ENCODE peak calls at places on chromosomes 5 and 9, in seven cellular contexts. One of them, this sample, is unnamed.
A peak's percentile ranks its signal among the peaks of the same experiment; 100 is the strongest.

GRCh38 chr5:74595143-74595915 is 45.2 kb downstream of the ENC1 start:
- DNase-seq in small intestine: peak; percentile 76
- DNase-seq in body of pancreas: peak; percentile 50
- DNase-seq in CD8-positive, alpha-beta T cell: no peak
- DNase-seq in right atrium auricular region: no peak
- DNase-seq in GM23248: peak; percentile 6
- DNase-seq in PC-3: no peak
- DNase-seq in this sample: peak; percentile 19

GRCh38 chr9:73152445-73152844 is 780 bp downstream of the ANXA1 start:
- DNase-seq in right atrium auricular region: no peak
- DNase-seq in GM23248: peak; percentile 87
- DNase-seq in body of pancreas: no peak
- DNase-seq in CD8-positive, alpha-beta T cell: no peak
- DNase-seq in PC-3: peak; percentile 71
- DNase-seq in small intestine: no peak
- DNase-seq in this sample: peak; percentile 75

GRCh38 chr5:37776826-37777225 is 63.0 kb downstream of the GDNF start:
- DNase-seq in GM23248: peak; percentile 93
- DNase-seq in CD8-positive, alpha-beta T cell: no peak
- DNase-seq in right atrium auricular region: no peak
- DNase-seq in PC-3: no peak
- DNase-seq in body of pancreas: no peak
- DNase-seq in small intestine: no peak
- DNase-seq in this sample: peak; percentile 83

GRCh38 chr5:178228609-178229008 is 4.0 kb downstream of the PHYKPL start:
- DNase-seq in PC-3: no peak
- DNase-seq in CD8-positive, alpha-beta T cell: no peak
- DNase-seq in body of pancreas: no peak
- DNase-seq in small intestine: no peak
- DNase-seq in GM23248: no peak
- DNase-seq in right atrium auricular region: no peak
- DNase-seq in this sample: no peak

GRCh38 chr5:30832519-30832918 is 361.0 kb upstream of the CDH6 start:
- DNase-seq in CD8-positive, alpha-beta T cell: no peak
- DNase-seq in GM23248: no peak
- DNase-seq in body of pancreas: no peak
- DNase-seq in small intestine: no peak
- DNase-seq in right atrium auricular region: no peak
- DNase-seq in PC-3: no peak
- DNase-seq in this sample: no peak

GRCh38 chr5:27015758-27016157 is 22.6 kb downstream of the CDH9 start:
- DNase-seq in CD8-positive, alpha-beta T cell: no peak
- DNase-seq in GM23248: no peak
- DNase-seq in small intestine: no peak
- DNase-seq in right atrium auricular region: no peak
- DNase-seq in body of pancreas: no peak
- DNase-seq in PC-3: peak; percentile 47
- DNase-seq in this sample: no peak

GRCh38 chr9:70340572-70340971 is 73.9 kb downstream of the KLF9 start:
- DNase-seq in CD8-positive, alpha-beta T cell: no peak
- DNase-seq in GM23248: peak; percentile 72
- DNase-seq in right atrium auricular region: no peak
- DNase-seq in PC-3: peak; percentile 40
- DNase-seq in small intestine: peak; percentile 35
- DNase-seq in body of pancreas: no peak
- DNase-seq in this sample: peak; percentile 86

GRCh38 chr9:107213561-107214028 is 69.5 kb upstream of the RAD23B start:
- DNase-seq in small intestine: peak; percentile 40
- DNase-seq in right atrium auricular region: no peak
- DNase-seq in body of pancreas: peak; percentile 9
- DNase-seq in PC-3: peak; percentile 70
- DNase-seq in CD8-positive, alpha-beta T cell: peak; percentile 8
- DNase-seq in GM23248: peak; percentile 91
- DNase-seq in this sample: peak; percentile 82

GRCh38 chr5:156838966-156839365 is 11.1 kb upstream of the PPP1R2B start:
- DNase-seq in right atrium auricular region: no peak
- DNase-seq in small intestine: no peak
- DNase-seq in CD8-positive, alpha-beta T cell: no peak
- DNase-seq in GM23248: no peak
- DNase-seq in PC-3: no peak
- DNase-seq in body of pancreas: no peak
- DNase-seq in this sample: no peak

GRCh38 chr5:31701642-31702041 is 62.7 kb downstream of the PDZD2 start:
- DNase-seq in GM23248: no peak
- DNase-seq in body of pancreas: no peak
- DNase-seq in PC-3: no peak
- DNase-seq in small intestine: no peak
- DNase-seq in CD8-positive, alpha-beta T cell: no peak
- DNase-seq in right atrium auricular region: no peak
- DNase-seq in this sample: no peak

GRCh38 chr9:7935666-7936065 is 136.1 kb upstream of the DMAC1 start:
- DNase-seq in body of pancreas: no peak
- DNase-seq in right atrium auricular region: no peak
- DNase-seq in GM23248: no peak
- DNase-seq in PC-3: no peak
- DNase-seq in small intestine: peak; percentile 21
- DNase-seq in CD8-positive, alpha-beta T cell: no peak
- DNase-seq in this sample: no peak

GRCh38 chr5:52710972-52711596 is 76.6 kb upstream of the ITGA1 start:
- DNase-seq in small intestine: no peak
- DNase-seq in right atrium auricular region: no peak
- DNase-seq in body of pancreas: no peak
- DNase-seq in CD8-positive, alpha-beta T cell: no peak
- DNase-seq in GM23248: peak; percentile 41
- DNase-seq in PC-3: no peak
- DNase-seq in this sample: no peak

GRCh38 chr5:143386725-143387124 is 16.8 kb downstream of the NR3C1 start:
- DNase-seq in body of pancreas: no peak
- DNase-seq in GM23248: peak; percentile 64
- DNase-seq in PC-3: no peak
- DNase-seq in small intestine: peak; percentile 36
- DNase-seq in CD8-positive, alpha-beta T cell: no peak
- DNase-seq in right atrium auricular region: no peak
- DNase-seq in this sample: no peak

GRCh38 chr9:82148849-82149544 is 160.4 kb downstream of the SPATA31D1 start:
- DNase-seq in right atrium auricular region: no peak
- DNase-seq in small intestine: no peak
- DNase-seq in body of pancreas: peak; percentile 20
- DNase-seq in PC-3: no peak
- DNase-seq in GM23248: peak; percentile 90
- DNase-seq in CD8-positive, alpha-beta T cell: no peak
- DNase-seq in this sample: peak; percentile 93

GRCh38 chr5:120683580-120683979 is 219.5 kb downstream of the PRR16 start:
- DNase-seq in GM23248: peak; percentile 11
- DNase-seq in CD8-positive, alpha-beta T cell: no peak
- DNase-seq in small intestine: no peak
- DNase-seq in right atrium auricular region: no peak
- DNase-seq in PC-3: no peak
- DNase-seq in body of pancreas: no peak
- DNase-seq in this sample: no peak

GRCh38 chr5:20655211-20655610 is 667.2 kb upstream of the CDH18 start:
- DNase-seq in GM23248: no peak
- DNase-seq in PC-3: no peak
- DNase-seq in CD8-positive, alpha-beta T cell: no peak
- DNase-seq in body of pancreas: no peak
- DNase-seq in small intestine: no peak
- DNase-seq in right atrium auricular region: no peak
- DNase-seq in this sample: no peak

GRCh38 chr5:169731221-169731620 is 94.1 kb downstream of the DOCK2 start:
- DNase-seq in small intestine: no peak
- DNase-seq in CD8-positive, alpha-beta T cell: no peak
- DNase-seq in GM23248: no peak
- DNase-seq in body of pancreas: no peak
- DNase-seq in right atrium auricular region: no peak
- DNase-seq in PC-3: no peak
- DNase-seq in this sample: no peak
- H3K36me3 ChIP-seq in small intestine: no peaks in the 10 kb centered on the region
- H3K36me3 ChIP-seq in CD8-positive, alpha-beta T cell: peaks cover 30% of the 10 kb centered on the region
- H3K36me3 ChIP-seq in GM23248: no peaks in the 10 kb centered on the region
- H3K36me3 ChIP-seq in body of pancreas: no peaks in the 10 kb centered on the region
- H3K36me3 ChIP-seq in right atrium auricular region: no peaks in the 10 kb centered on the region
- H3K36me3 ChIP-seq in PC-3: no peaks in the 10 kb centered on the region
- H3K36me3 ChIP-seq in this sample: no peaks in the 10 kb centered on the region

GRCh38 chr5:148416921-148417320 is 33.2 kb downstream of the FBXO38 start:
- DNase-seq in body of pancreas: no peak
- DNase-seq in right atrium auricular region: no peak
- DNase-seq in small intestine: peak; percentile 34
- DNase-seq in CD8-positive, alpha-beta T cell: no peak
- DNase-seq in GM23248: peak; percentile 86
- DNase-seq in PC-3: peak; percentile 63
- DNase-seq in this sample: peak; percentile 24
- H3K36me3 ChIP-seq in body of pancreas: peaks cover 25% of the 10 kb centered on the region
- H3K36me3 ChIP-seq in right atrium auricular region: peaks cover 73% of the 10 kb centered on the region
- H3K36me3 ChIP-seq in small intestine: peaks cover 10% of the 10 kb centered on the region
- H3K36me3 ChIP-seq in CD8-positive, alpha-beta T cell: peaks cover 50% of the 10 kb centered on the region
- H3K36me3 ChIP-seq in GM23248: peaks cover 73% of the 10 kb centered on the region
- H3K36me3 ChIP-seq in PC-3: peaks cover 63% of the 10 kb centered on the region
- H3K36me3 ChIP-seq in this sample: peaks cover 86% of the 10 kb centered on the region

GRCh38 chr9:132898043-132898442 is 19.3 kb downstream of the SPACA9 start:
- DNase-seq in body of pancreas: no peak
- DNase-seq in small intestine: no peak
- DNase-seq in GM23248: no peak
- DNase-seq in CD8-positive, alpha-beta T cell: no peak
- DNase-seq in PC-3: no peak
- DNase-seq in right atrium auricular region: no peak
- DNase-seq in this sample: no peak

GRCh38 chr9:132896906-132897305 is 18.2 kb downstream of the SPACA9 start:
- DNase-seq in PC-3: no peak
- DNase-seq in small intestine: no peak
- DNase-seq in body of pancreas: no peak
- DNase-seq in CD8-positive, alpha-beta T cell: no peak
- DNase-seq in GM23248: peak; percentile 9
- DNase-seq in right atrium auricular region: no peak
- DNase-seq in this sample: no peak

GRCh38 chr9:132903574-132904495 is 25.1 kb downstream of the SPACA9 start:
- DNase-seq in CD8-positive, alpha-beta T cell: no peak
- DNase-seq in PC-3: no peak
- DNase-seq in right atrium auricular region: no peak
- DNase-seq in GM23248: no peak
- DNase-seq in small intestine: no peak
- DNase-seq in body of pancreas: no peak
- DNase-seq in this sample: no peak

GRCh38 chr9:132905726-132906125 is 27.0 kb downstream of the SPACA9 start:
- DNase-seq in GM23248: no peak
- DNase-seq in body of pancreas: no peak
- DNase-seq in PC-3: no peak
- DNase-seq in CD8-positive, alpha-beta T cell: no peak
- DNase-seq in right atrium auricular region: no peak
- DNase-seq in small intestine: no peak
- DNase-seq in this sample: no peak

GRCh38 chr9:132901859-132902831 is 23.4 kb downstream of the SPACA9 start:
- DNase-seq in GM23248: peak; percentile 93
- DNase-seq in right atrium auricular region: peak; percentile 81
- DNase-seq in PC-3: peak; percentile 86
- DNase-seq in CD8-positive, alpha-beta T cell: peak; percentile 80
- DNase-seq in small intestine: peak; percentile 61
- DNase-seq in body of pancreas: peak; percentile 70
- DNase-seq in this sample: peak; percentile 91
- H3K36me3 ChIP-seq in GM23248: peaks cover 52% of the 10 kb centered on the region
- H3K36me3 ChIP-seq in right atrium auricular region: peaks cover 67% of the 10 kb centered on the region
- H3K36me3 ChIP-seq in PC-3: peaks cover 11% of the 10 kb centered on the region
- H3K36me3 ChIP-seq in CD8-positive, alpha-beta T cell: peaks cover 40% of the 10 kb centered on the region
- H3K36me3 ChIP-seq in small intestine: peaks cover 14% of the 10 kb centered on the region
- H3K36me3 ChIP-seq in body of pancreas: peaks cover 23% of the 10 kb centered on the region
- H3K36me3 ChIP-seq in this sample: peaks cover 87% of the 10 kb centered on the region

GRCh38 chr5:133981714-133982113 is 13.3 kb upstream of the C5orf15 start:
- DNase-seq in body of pancreas: no peak
- DNase-seq in GM23248: no peak
- DNase-seq in PC-3: no peak
- DNase-seq in right atrium auricular region: no peak
- DNase-seq in CD8-positive, alpha-beta T cell: no peak
- DNase-seq in small intestine: no peak
- DNase-seq in this sample: no peak
- H3K36me3 ChIP-seq in body of pancreas: peaks cover 2% of the 10 kb centered on the region
- H3K36me3 ChIP-seq in GM23248: peaks cover 50% of the 10 kb centered on the region
- H3K36me3 ChIP-seq in PC-3: peaks cover 9% of the 10 kb centered on the region
- H3K36me3 ChIP-seq in right atrium auricular region: peaks cover 77% of the 10 kb centered on the region
- H3K36me3 ChIP-seq in CD8-positive, alpha-beta T cell: peaks cover 4% of the 10 kb centered on the region
- H3K36me3 ChIP-seq in small intestine: peaks cover 14% of the 10 kb centered on the region
- H3K36me3 ChIP-seq in this sample: peaks cover 73% of the 10 kb centered on the region

DNA sequence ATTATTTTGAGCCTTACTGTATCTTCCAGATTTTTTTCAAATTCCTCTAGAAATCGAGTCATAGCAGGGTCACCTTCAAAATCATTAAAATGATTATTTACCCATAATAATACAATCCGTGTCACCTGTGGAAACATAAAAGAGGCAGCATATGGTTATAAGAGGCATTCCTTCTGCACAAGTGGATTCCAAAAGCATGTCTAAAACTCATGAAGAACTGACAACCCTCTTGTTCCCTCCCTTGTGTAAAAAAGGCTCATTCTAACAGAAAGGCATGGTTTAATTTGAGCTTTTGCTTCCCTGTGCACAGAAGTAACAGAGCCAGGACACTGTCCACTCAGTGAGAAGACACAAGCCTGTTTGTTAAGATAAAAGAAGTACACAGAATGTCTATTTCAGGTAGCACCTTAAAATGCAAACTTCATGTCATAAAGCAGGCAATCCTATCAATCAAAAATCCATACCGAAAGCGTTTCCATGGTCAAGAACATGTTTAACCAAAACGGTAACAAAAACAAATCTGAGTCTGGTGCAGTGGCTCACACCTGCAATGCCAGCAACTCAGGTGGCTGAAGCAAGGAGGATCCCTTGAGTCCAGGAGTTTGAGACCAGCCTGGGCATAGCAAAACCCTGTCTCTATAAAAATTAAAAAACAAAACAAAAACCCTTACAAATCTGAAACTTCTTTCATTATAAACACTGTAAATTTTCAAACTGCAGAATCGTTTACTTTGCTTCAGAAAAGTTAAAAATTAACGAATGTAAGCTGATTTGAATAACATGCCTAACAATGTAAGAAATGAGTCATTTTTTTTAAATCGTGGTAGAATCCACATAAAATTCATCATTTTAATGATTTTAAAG is 139.3 kb downstream of the RAPGEF6 start:
- DNase-seq in PC-3: no peak
- DNase-seq in body of pancreas: no peak
- DNase-seq in right atrium auricular region: no peak
- DNase-seq in small intestine: no peak
- DNase-seq in GM23248: no peak
- DNase-seq in CD8-positive, alpha-beta T cell: no peak
- DNase-seq in this sample: no peak
- H3K36me3 ChIP-seq in PC-3: peaks cover 5% of the 10 kb centered on the region
- H3K36me3 ChIP-seq in body of pancreas: no peaks in the 10 kb centered on the region
- H3K36me3 ChIP-seq in right atrium auricular region: peaks cover 8% of the 10 kb centered on the region
- H3K36me3 ChIP-seq in small intestine: peaks cover 8% of the 10 kb centered on the region
- H3K36me3 ChIP-seq in GM23248: peaks cover 21% of the 10 kb centered on the region
- H3K36me3 ChIP-seq in CD8-positive, alpha-beta T cell: peaks cover 56% of the 10 kb centered on the region
- H3K36me3 ChIP-seq in this sample: peaks cover 27% of the 10 kb centered on the region

This sample was measured in adipocyte.